ENCODE peak calls at places on chromosomes 4 and X, in seven cellular contexts. W is cardiac muscle cell, T is Panc1, Z is astrocyte, H is left ventricle myocardium inferior, B is brain microvascular endothelial cell, N is uterus. Q is an unnamed sample.

GRCh38 chr4:180521181-180521580 is 1722.0 kb upstream of the TENM3 start:
- DNase-seq in W (no peak), T (no peak), Z (peak; percentile 66), H (no peak), B (no peak), N (no peak), Q (no peak)

GRCh38 chr4:44447563-44448504 is 775 bp downstream of the KCTD8 start:
- DNase-seq in W (peak; percentile 10), T (no peak), Z (peak; percentile 47), H (peak; percentile 23), B (no peak), N (peak; percentile 16), Q (peak; percentile 59)

GRCh38 chr4:20618729-20619128 is 81.5 kb upstream of the PACRGL start:
- DNase-seq in W (no peak), T (no peak), Z (no peak), H (no peak), B (no peak), N (no peak), Q (no peak)

GRCh38 chr4:156764145-156764544 is 207.5 kb downstream of the PDGFC start:
- DNase-seq in W (peak; percentile 51), T (no peak), Z (peak; percentile 92), H (no peak), B (no peak), N (no peak), Q (no peak)

GRCh38 chr4:148023782-148024181 is 291.9 kb downstream of the ARHGAP10 start:
- DNase-seq in W (no peak), T (no peak), Z (no peak), H (no peak), B (no peak), N (no peak), Q (no peak)

GRCh38 chrX:54721424-54721823 is 76.6 kb downstream of the ITIH6 start:
- DNase-seq in W (no peak), T (peak; percentile 12), Z (no peak), H (no peak), B (no peak), N (no peak), Q (no peak)

GRCh38 chr4:173505924-173506779 is 23.9 kb downstream of the HAND2 start:
- DNase-seq in W (peak; percentile 77), T (no peak), Z (no peak), H (peak; percentile 63), B (peak; percentile 33), N (peak; percentile 67), Q (no peak)

GRCh38 chrX:115226929-115227328 is 7.0 kb downstream of the LRCH2 start:
- DNase-seq in W (peak; percentile 19), T (peak; percentile 2), Z (no peak), H (no peak), B (peak; percentile 7), N (no peak), Q (no peak)

GRCh38 chr4:25890653-25891485 is 23.2 kb upstream of the SMIM20 start:
- DNase-seq in W (no peak), T (no peak), Z (no peak), H (no peak), B (no peak), N (no peak), Q (no peak)

GRCh38 chrX:7568597-7568996 is 274.4 kb upstream of the VCX start:
- DNase-seq in W (no peak), T (no peak), Z (no peak), H (no peak), B (no peak), N (no peak), Q (no peak)

GRCh38 chrX:68186552-68187262 is 246.6 kb downstream of the OPHN1 start:
- DNase-seq in W (no peak), T (no peak), Z (no peak), H (no peak), B (no peak), N (no peak), Q (no peak)

GRCh38 chr4:98771959-98772619 is 113.7 kb upstream of the TSPAN5 start:
- DNase-seq in W (no peak), T (no peak), Z (no peak), H (no peak), B (no peak), N (no peak), Q (no peak)

GRCh38 chrX:120749141-120749846 is 119.4 kb upstream of the C1GALT1C1 start:
- DNase-seq in W (no peak), T (no peak), Z (peak; percentile 34), H (no peak), B (no peak), N (no peak), Q (no peak)

GRCh38 chrX:98357146-98357545 is 1473.4 kb downstream of the RPA4 start:
- DNase-seq in W (no peak), T (no peak), Z (no peak), H (no peak), B (no peak), N (no peak), Q (no peak)

GRCh38 chr4:143281507-143282169 is 55.0 kb upstream of the GAB1 start:
- DNase-seq in W (no peak), T (no peak), Z (no peak), H (no peak), B (no peak), N (no peak), Q (no peak)

GRCh38 chr4:6732441-6733357 is 16.7 kb downstream of the BLOC1S4 start:
- DNase-seq in W (peak; percentile 93), T (no peak), Z (peak; percentile 93), H (peak; percentile 76), B (peak; percentile 85), N (peak; percentile 58), Q (peak; percentile 55)

GRCh38 chr4:68074397-68074796 is 55.3 kb downstream of the TMPRSS11F start:
- DNase-seq in W (no peak), T (no peak), Z (peak; percentile 1), H (no peak), B (no peak), N (no peak), Q (no peak)

GRCh38 chr4:169417629-169418282 is 147.0 kb upstream of the SH3RF1 start:
- DNase-seq in W (no peak), T (no peak), Z (no peak), H (no peak), B (no peak), N (no peak), Q (no peak)

DNA sequence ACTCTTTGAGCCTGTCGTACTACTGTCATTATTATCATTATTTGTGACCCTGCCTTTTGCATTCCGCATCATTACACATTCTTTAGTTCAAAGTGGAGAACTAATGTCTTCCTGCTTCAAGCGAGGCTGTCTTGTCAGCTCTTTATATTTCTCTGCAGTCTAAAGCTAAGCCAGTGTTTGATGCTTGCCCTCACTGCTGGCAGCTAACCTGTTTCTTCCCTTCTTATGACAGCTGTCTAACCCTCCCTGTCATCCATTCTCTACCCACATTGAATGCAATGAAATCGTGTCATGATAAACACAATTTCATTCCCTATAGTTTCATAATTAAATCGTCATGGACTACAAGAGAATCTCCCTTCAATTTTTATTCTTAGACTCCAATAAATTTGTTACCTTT is 186.9 kb downstream of the FAT4 start:
- DNase-seq in W (no peak), T (no peak), Z (no peak), H (no peak), B (no peak), N (no peak), Q (no peak)
- H3K27me3 ChIP-seq in W (no peaks in the 10 kb centered on the region), T (no peaks in the 10 kb centered on the region), Z (no peaks in the 10 kb centered on the region), H (no peaks in the 10 kb centered on the region), B (no peaks in the 10 kb centered on the region), N (no peaks in the 10 kb centered on the region), Q (no peaks in the 10 kb centered on the region)

GRCh38 chr4:70930530-70931256 is 28.5 kb downstream of the MOB1B start:
- DNase-seq in W (no peak), T (no peak), Z (no peak), H (no peak), B (no peak), N (no peak), Q (no peak)

GRCh38 chr4:70931359-70931758 is 29.2 kb downstream of the MOB1B start:
- DNase-seq in W (no peak), T (no peak), Z (no peak), H (no peak), B (no peak), N (no peak), Q (no peak)

GRCh38 chr4:70925899-70926635 is 23.9 kb downstream of the MOB1B start:
- DNase-seq in W (no peak), T (no peak), Z (no peak), H (no peak), B (no peak), N (no peak), Q (no peak)

GRCh38 chr4:70932984-70933383 is 30.8 kb downstream of the MOB1B start:
- DNase-seq in W (no peak), T (no peak), Z (no peak), H (no peak), B (no peak), N (no peak), Q (no peak)

DNA sequence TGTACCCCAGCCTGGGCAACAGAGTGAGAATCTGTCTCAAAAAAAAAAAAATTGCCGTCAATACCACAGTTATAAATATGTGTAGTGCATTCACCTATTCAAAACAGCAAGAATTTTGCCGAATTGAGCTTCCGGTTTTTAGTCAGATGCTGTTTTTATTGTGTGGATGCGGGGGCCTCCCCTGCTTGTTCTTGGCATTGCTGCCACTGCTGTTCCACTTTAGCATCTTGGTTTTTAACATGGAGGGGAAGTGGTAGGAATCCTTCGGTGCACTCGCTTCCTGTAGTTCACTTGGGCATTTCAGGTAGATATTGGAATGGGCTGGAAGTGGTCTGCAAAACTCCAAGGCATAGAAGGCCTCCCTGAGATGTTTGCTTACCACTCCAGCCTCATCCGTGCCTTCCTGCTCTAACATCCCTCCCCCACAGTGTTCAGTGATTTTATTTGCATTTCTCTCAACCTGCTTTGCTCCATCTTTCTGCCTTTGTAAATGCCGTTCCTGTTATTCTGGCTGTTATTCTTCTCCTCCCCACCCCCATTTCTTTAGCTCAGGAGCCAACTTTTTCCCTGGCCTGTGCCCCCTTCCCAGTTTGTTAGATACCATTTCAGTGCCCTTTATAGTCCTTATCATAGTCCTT is 25.5 kb downstream of the MOB1B start:
- DNase-seq in W (no peak), T (no peak), Z (no peak), H (no peak), B (no peak), N (no peak), Q (no peak)
- H3K4me3 ChIP-seq in W (no peak overlapping the region), T (no peak overlapping the region), Z (no peak overlapping the region), H (no peak overlapping the region), B (no peak overlapping the region), N (no peak overlapping the region), Q (no peak overlapping the region)

GRCh38 chr4:52939325-52939724 is 77.2 kb downstream of the RASL11B start:
- DNase-seq in W (no peak), T (no peak), Z (no peak), H (no peak), B (no peak), N (no peak), Q (no peak)
- H3K27me3 ChIP-seq in W (no peaks in the 10 kb centered on the region), T (no peaks in the 10 kb centered on the region), Z (no peaks in the 10 kb centered on the region), H (no peaks in the 10 kb centered on the region), B (no peaks in the 10 kb centered on the region), N (no peaks in the 10 kb centered on the region), Q (no peaks in the 10 kb centered on the region)

GRCh38 chr4:183757105-183757504 is 98.0 kb downstream of the TRAPPC11 start:
- DNase-seq in W (peak; percentile 3), T (no peak), Z (peak; percentile 9), H (no peak), B (no peak), N (no peak), Q (no peak)

GRCh38 chr4:183760326-183760725 is 101.2 kb downstream of the TRAPPC11 start:
- DNase-seq in W (no peak), T (no peak), Z (no peak), H (no peak), B (no peak), N (no peak), Q (no peak)

GRCh38 chr4:183758735-183759447 is 99.8 kb downstream of the TRAPPC11 start:
- DNase-seq in W (peak; percentile 27), T (no peak), Z (no peak), H (no peak), B (no peak), N (no peak), Q (no peak)

GRCh38 chr4:183758006-183758734 is 99.1 kb downstream of the TRAPPC11 start:
- DNase-seq in W (peak; percentile 66), T (no peak), Z (no peak), H (peak; percentile 66), B (no peak), N (no peak), Q (no peak)
- H3K4me3 ChIP-seq in W (no peak overlapping the region), T (no peak overlapping the region), Z (no peak overlapping the region), H (peak overlapping the region; percentile 52), B (no peak overlapping the region), N (no peak overlapping the region), Q (no peak overlapping the region)

Q was measured in dorsolateral prefrontal cortex.